ENCODE peak calls at places on chromosomes 12 and 14, in six cellular contexts. One of them, this sample, is unnamed.

GRCh38 chr12:96487214-96487613 is 2.2 kb upstream of the CFAP54 start:
- DNase-seq in memory B cell: no peak
- DNase-seq in NCI-H524: no peak
- DNase-seq in T-helper 9 cell: no peak
- DNase-seq in GM23338: no peak
- DNase-seq in occipital lobe: no peak
- DNase-seq in this sample: no peak

GRCh38 chr12:68349083-68349700 is 17.0 kb upstream of the MDM1 start:
- DNase-seq in memory B cell: no peak
- DNase-seq in occipital lobe: no peak
- DNase-seq in T-helper 9 cell: no peak
- DNase-seq in NCI-H524: peak; percentile 98
- DNase-seq in GM23338: no peak
- DNase-seq in this sample: no peak

GRCh38 chr12:5171701-5172100 is 128.0 kb downstream of the KCNA5 start:
- DNase-seq in NCI-H524: peak; percentile 33
- DNase-seq in occipital lobe: no peak
- DNase-seq in T-helper 9 cell: no peak
- DNase-seq in memory B cell: no peak
- DNase-seq in GM23338: peak; percentile 84
- DNase-seq in this sample: no peak

GRCh38 chr12:12327802-12328201 is 22.2 kb downstream of the MANSC1 start:
- DNase-seq in memory B cell: no peak
- DNase-seq in occipital lobe: no peak
- DNase-seq in GM23338: peak; percentile 88
- DNase-seq in NCI-H524: peak; percentile 60
- DNase-seq in T-helper 9 cell: no peak
- DNase-seq in this sample: no peak

GRCh38 chr14:71150737-71151136 is 243.5 kb downstream of the PCNX1 start:
- DNase-seq in memory B cell: no peak
- DNase-seq in NCI-H524: no peak
- DNase-seq in T-helper 9 cell: no peak
- DNase-seq in GM23338: no peak
- DNase-seq in occipital lobe: no peak
- DNase-seq in this sample: no peak

GRCh38 chr12:130333341-130333740 is 4.3 kb upstream of the PIWIL1 start:
- DNase-seq in memory B cell: no peak
- DNase-seq in GM23338: no peak
- DNase-seq in T-helper 9 cell: no peak
- DNase-seq in occipital lobe: no peak
- DNase-seq in NCI-H524: no peak
- DNase-seq in this sample: no peak

GRCh38 chr12:52835271-52836041 is 1.3 kb upstream of the KRT79 start:
- DNase-seq in GM23338: no peak
- DNase-seq in NCI-H524: no peak
- DNase-seq in occipital lobe: no peak
- DNase-seq in T-helper 9 cell: no peak
- DNase-seq in memory B cell: no peak
- DNase-seq in this sample: no peak

GRCh38 chr14:84782902-84783301 is 747.0 kb upstream of the FLRT2 start:
- DNase-seq in GM23338: no peak
- DNase-seq in T-helper 9 cell: no peak
- DNase-seq in occipital lobe: no peak
- DNase-seq in NCI-H524: no peak
- DNase-seq in memory B cell: no peak
- DNase-seq in this sample: no peak

GRCh38 chr12:93848453-93849120 is 171.4 kb downstream of the CRADD start:
- DNase-seq in occipital lobe: no peak
- DNase-seq in NCI-H524: no peak
- DNase-seq in T-helper 9 cell: no peak
- DNase-seq in memory B cell: no peak
- DNase-seq in GM23338: no peak
- DNase-seq in this sample: no peak